ENCODE peak calls at places on chromosomes 11 and 22, in six cellular contexts. A is HL-60, Z is body of pancreas, O is AG04449, D is pancreas, H is endothelial cell of umbilical vein. U is an unnamed sample.

GRCh38 chr11:11982461-11982860 is 26.0 kb downstream of the DKK3 start:
- DNase-seq in A (no peak), Z (no peak), O (no peak), D (no peak), H (no peak), U (no peak)

GRCh38 chr22:32583074-32583677 is 108.6 kb downstream of the FBXO7 start:
- DNase-seq in A (no peak), Z (no peak), O (no peak), D (no peak), H (no peak), U (no peak)

GRCh38 chr11:104053743-104054142 is 17.3 kb downstream of the DDI1 start:
- DNase-seq in A (no peak), Z (no peak), O (no peak), D (no peak), H (no peak), U (no peak)

GRCh38 chr22:50445071-50445879 is 29.6 kb downstream of the SBF1 start:
- DNase-seq in A (no peak), Z (no peak), O (no peak), D (no peak), H (no peak), U (no peak)

GRCh38 chr11:27242591-27242990 is 120.4 kb downstream of the CCDC34 start:
- DNase-seq in A (no peak), Z (no peak), O (peak), D (no peak), H (no peak), U (no peak)

GRCh38 chr11:3169235-3169951 is 4.3 kb upstream of the OSBPL5 start:
- DNase-seq in A (peak), Z (peak), O (no peak), D (peak), H (peak), U (peak)

GRCh38 chr11:35954205-35954604 is 10.3 kb downstream of the LDLRAD3 start:
- DNase-seq in A (no peak), Z (no peak), O (no peak), D (no peak), H (peak), U (no peak)

GRCh38 chr22:26648011-26648497 is 9.3 kb upstream of the MIAT start:
- DNase-seq in A (peak), Z (no peak), O (no peak), D (no peak), H (no peak), U (no peak)

GRCh38 chr22:28072066-28072465 is 153.0 kb upstream of the PITPNB start:
- DNase-seq in A (no peak), Z (no peak), O (no peak), D (no peak), H (no peak), U (peak)

GRCh38 chr11:7549681-7550080 is 35.9 kb downstream of the PPFIBP2 start:
- DNase-seq in A (no peak), Z (no peak), O (no peak), D (no peak), H (no peak), U (no peak)

GRCh38 chr11:9710223-9710622 is 46.3 kb downstream of the SWAP70 start:
- DNase-seq in A (no peak), Z (no peak), O (no peak), D (no peak), H (no peak), U (no peak)

GRCh38 chr11:5696210-5696609 is 6.6 kb downstream of the TRIM22 start:
- DNase-seq in A (no peak), Z (no peak), O (no peak), D (no peak), H (no peak), U (no peak)

GRCh38 chr11:43962383-43962969 is 20.0 kb downstream of the C11orf96 start:
- DNase-seq in A (no peak), Z (no peak), O (no peak), D (no peak), H (no peak), U (no peak)

GRCh38 chr22:42786606-42787356 is 66.1 kb upstream of the A4GALT start:
- DNase-seq in A (no peak), Z (no peak), O (no peak), D (no peak), H (no peak), U (no peak)

GRCh38 chr11:126281666-126282175 is 1.2 kb upstream of the TIRAP start:
- DNase-seq in A (no peak), Z (no peak), O (no peak), D (no peak), H (no peak), U (no peak)

GRCh38 chr22:40406063-40406890 is 35.9 kb downstream of the SGSM3 start:
- DNase-seq in A (no peak), Z (no peak), O (no peak), D (no peak), H (no peak), U (no peak)

GRCh38 chr11:61011950-61012830 is 40.7 kb downstream of the CD6 start:
- DNase-seq in A (peak), Z (no peak), O (no peak), D (no peak), H (no peak), U (no peak)

GRCh38 chr11:74697722-74698121 is 33.5 kb downstream of the CHRDL2 start:
- DNase-seq in A (no peak), Z (peak), O (no peak), D (no peak), H (no peak), U (no peak)

GRCh38 chr11:127055240-127055639 is 54.7 kb upstream of the KIRREL3 start:
- DNase-seq in A (no peak), Z (no peak), O (no peak), D (no peak), H (no peak), U (no peak)

GRCh38 chr11:61581030-61581928 is at the start of gene SYT7:
- DNase-seq in A (peak), Z (peak), O (peak), D (peak), H (peak), U (peak)

GRCh38 chr22:43993072-43993760 is 30.9 kb upstream of the PARVB start:
- DNase-seq in A (peak), Z (peak), O (no peak), D (peak), H (peak), U (peak)

GRCh38 chr11:129323896-129324522 is 51.6 kb upstream of the BARX2 start:
- DNase-seq in A (peak), Z (peak), O (no peak), D (peak), H (no peak), U (peak)

GRCh38 chr11:44094260-44094868 is 1.1 kb upstream of the EXT2 start:
- DNase-seq in A (peak), Z (peak), O (peak), D (peak), H (peak), U (peak)

GRCh38 chr11:3949132-3949531 is 93.7 kb downstream of the STIM1 start:
- DNase-seq in A (no peak), Z (no peak), O (no peak), D (no peak), H (no peak), U (no peak)

GRCh38 chr11:20162824-20163777 is 2.8 kb upstream of the DBX1 start:
- DNase-seq in A (no peak), Z (no peak), O (no peak), D (no peak), H (peak), U (no peak)

GRCh38 chr11:17921620-17922473 is 91.0 kb downstream of the SERGEF start:
- DNase-seq in A (peak), Z (peak), O (no peak), D (no peak), H (no peak), U (peak)

GRCh38 chr11:6458352-6458751 is 15.4 kb downstream of the TRIM3 start:
- DNase-seq in A (no peak), Z (peak), O (no peak), D (no peak), H (no peak), U (no peak)

GRCh38 chr11:130918081-130918480 is 1.8 kb upstream of the SNX19 start:
- DNase-seq in A (no peak), Z (peak), O (no peak), D (peak), H (no peak), U (no peak)

GRCh38 chr11:44889266-44889665 is 61.4 kb downstream of the TP53I11 start:
- DNase-seq in A (no peak), Z (no peak), O (no peak), D (no peak), H (no peak), U (no peak)

DNA sequence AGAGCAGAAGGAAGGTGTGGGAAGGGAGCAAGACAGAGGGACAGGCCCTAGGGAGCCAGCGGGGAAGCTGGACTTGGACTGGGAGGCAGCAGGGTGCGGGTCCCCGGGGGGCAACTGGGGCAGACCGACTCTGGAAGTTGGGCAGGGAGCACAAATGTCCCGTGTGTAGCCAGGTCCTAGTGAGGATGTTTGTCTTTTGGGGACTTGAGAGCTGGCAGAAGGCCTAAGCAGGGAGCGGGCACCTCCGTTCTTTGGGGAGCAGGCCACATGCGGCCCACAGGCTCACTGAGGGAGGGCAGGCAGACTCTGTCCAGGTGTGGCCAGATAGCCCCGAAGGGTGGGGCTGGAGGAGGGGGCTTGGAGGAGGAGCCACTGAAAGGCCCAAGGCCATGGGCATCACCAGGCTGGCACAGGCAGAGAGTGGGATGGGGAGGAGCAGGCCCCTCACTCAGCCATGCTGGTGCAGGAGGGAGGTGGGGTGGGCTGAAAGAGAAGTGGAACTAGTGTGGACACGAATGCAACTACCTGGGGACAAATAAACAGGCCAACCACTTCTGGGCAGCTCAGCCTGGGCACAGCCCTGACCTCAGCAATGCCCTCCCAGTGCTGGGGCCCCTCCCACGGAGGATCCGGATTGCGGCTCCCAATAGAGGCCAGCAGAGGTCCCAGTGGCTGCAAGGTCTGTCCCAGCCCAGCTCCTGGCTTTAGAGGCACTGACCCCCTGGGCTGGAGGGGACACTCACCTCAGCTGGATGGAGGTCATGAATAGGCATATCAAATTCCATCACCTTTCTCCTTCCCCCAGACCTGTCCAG is 1.3 kb upstream of the SCARF2 start:
- DNase-seq in A (no peak), Z (no peak), O (no peak), D (no peak), H (no peak), U (no peak)
- H3K4me3 ChIP-seq in A (no peak), Z (no peak), O (peak), D (no peak), H (no peak), U (no peak)

GRCh38 chr22:37086184-37086583 is 23.3 kb downstream of the TMPRSS6 start:
- DNase-seq in A (no peak), Z (no peak), O (no peak), D (no peak), H (no peak), U (no peak)
- TF ChIP-seq CTCF in A (no peak), Z (no peak), O (no peak), D (no peak), H (no peak), U (no peak)

GRCh38 chr11:108302121-108302785 is 79.4 kb downstream of the ATM start:
- DNase-seq in A (no peak), Z (no peak), O (no peak), D (no peak), H (no peak), U (peak)

GRCh38 chr11:108313444-108313843 is 90.6 kb downstream of the ATM start:
- DNase-seq in A (no peak), Z (no peak), O (no peak), D (no peak), H (no peak), U (no peak)

DNA sequence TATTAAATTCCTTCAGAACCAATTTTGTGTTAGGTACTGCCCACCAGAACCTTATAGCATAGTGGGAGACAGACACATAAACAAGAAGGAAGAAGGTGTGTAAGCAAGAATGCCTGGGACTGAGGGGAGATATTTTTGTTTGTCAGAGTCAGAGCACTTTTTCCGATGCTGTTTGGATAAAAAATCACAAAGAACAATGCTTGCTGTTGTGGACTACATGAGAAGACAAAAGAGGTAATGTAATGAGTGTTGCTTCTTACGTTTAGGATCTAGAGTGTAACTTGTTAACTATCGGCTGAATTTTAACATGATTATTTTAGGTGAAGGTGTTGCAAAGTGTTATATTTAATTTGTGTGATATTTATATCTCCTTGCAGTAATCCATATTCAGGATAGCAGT is 84.9 kb downstream of the ATM start:
- DNase-seq in A (no peak), Z (no peak), O (no peak), D (no peak), H (no peak), U (no peak)
- H3K4me3 ChIP-seq in A (no peak), Z (no peak), O (no peak), D (no peak), H (no peak), U (no peak)

GRCh38 chr22:23222033-23222840 is 41.9 kb downstream of the BCR start:
- DNase-seq in A (peak), Z (no peak), O (no peak), D (no peak), H (no peak), U (no peak)

GRCh38 chr22:23220485-23221350 is 40.4 kb downstream of the BCR start:
- DNase-seq in A (peak), Z (no peak), O (no peak), D (no peak), H (peak), U (peak)

GRCh38 chr22:23222875-23223565 is 42.7 kb downstream of the BCR start:
- DNase-seq in A (no peak), Z (no peak), O (no peak), D (no peak), H (no peak), U (no peak)

GRCh38 chr22:23219787-23220484 is 39.6 kb downstream of the BCR start:
- DNase-seq in A (peak), Z (peak), O (no peak), D (no peak), H (peak), U (peak)

GRCh38 chr22:23221351-23221804 is 41.1 kb downstream of the BCR start:
- DNase-seq in A (no peak), Z (no peak), O (no peak), D (no peak), H (no peak), U (no peak)
- TF ChIP-seq CTCF in A (no peak), Z (no peak), O (no peak), D (no peak), H (no peak), U (no peak)